ENCODE peak calls at places on chromosome 20, in nine cellular contexts. O is RWPE1; Z is activated CD4-positive, alpha-beta T cell treated with anti-CD3 and anti-CD28 coated beads for 4 hours; L is LoVo; T is choroid plexus epithelial cell; Q is head of caudate nucleus; B is T-helper 1 cell; E is HuH-7.5; X is stimulated activated CD4-positive, alpha-beta T cell treated with anti-CD3 and anti-CD28 coated beads, Interleukin-15, amount 100 ng/mL, for 1 hour. H is an unnamed sample.

GRCh38 chr20:19701449-19701848 is 56.6 kb upstream of the RIN2 start:
- DNase-seq in O (no peak), Z (no peak), L (no peak), T (no peak), Q (no peak), B (no peak), E (no peak), X (no peak), H (no peak)

GRCh38 chr20:19947611-19948264 is 69.4 kb upstream of the NAA20 start:
- DNase-seq in O (no peak), Z (no peak), L (no peak), T (peak), Q (no peak), B (no peak), E (no peak), X (no peak), H (no peak)

GRCh38 chr20:37407117-37407566 is 61.2 kb downstream of the SRC start:
- DNase-seq in O (no peak), Z (no peak), L (no peak), T (no peak), Q (no peak), B (no peak), E (no peak), X (no peak), H (no peak)

GRCh38 chr20:57589123-57589727 is 28.3 kb downstream of the PCK1 start:
- DNase-seq in O (no peak), Z (no peak), L (no peak), T (no peak), Q (no peak), B (no peak), E (no peak), X (no peak), H (no peak)

GRCh38 chr20:50267041-50267865 is 76.6 kb downstream of the CEBPB start:
- DNase-seq in O (peak), Z (no peak), L (peak), T (peak), Q (no peak), B (no peak), E (no peak), X (no peak), H (peak)

GRCh38 chr20:33130553-33130952 is 37.4 kb upstream of the BPIFA2 start:
- DNase-seq in O (no peak), Z (no peak), L (no peak), T (no peak), Q (no peak), B (no peak), E (no peak), X (no peak), H (no peak)

GRCh38 chr20:2751868-2752630 is 48.4 kb downstream of the CPXM1 start:
- DNase-seq in O (no peak), Z (peak), L (peak), T (no peak), Q (no peak), B (peak), E (peak), X (no peak), H (no peak)

GRCh38 chr20:34904202-34904621 is 27.8 kb downstream of the ACSS2 start:
- DNase-seq in O (no peak), Z (no peak), L (no peak), T (peak), Q (no peak), B (no peak), E (no peak), X (no peak), H (no peak)

GRCh38 chr20:62642666-62643520 is 590 bp downstream of the SLCO4A1 start:
- DNase-seq in O (peak), Z (peak), L (peak), T (peak), Q (peak), B (peak), E (no peak), X (no peak), H (peak)

GRCh38 chr20:13840093-13840465 is 55.3 kb downstream of the NDUFAF5 start:
- DNase-seq in O (no peak), Z (no peak), L (no peak), T (no peak), Q (no peak), B (no peak), E (no peak), X (no peak), H (no peak)

GRCh38 chr20:31569163-31570020 is 35.7 kb upstream of the ID1 start:
- DNase-seq in O (no peak), Z (peak), L (peak), T (peak), Q (peak), B (peak), E (no peak), X (peak), H (no peak)

GRCh38 chr20:13105864-13106457 is 97.2 kb downstream of the SPTLC3 start:
- DNase-seq in O (peak), Z (no peak), L (peak), T (peak), Q (peak), B (no peak), E (no peak), X (no peak), H (no peak)